ENCODE peak calls at places on chromosomes 1 and 21, in nine cellular contexts. C is H9; W is uterus; U is nephron progenitor cell; S is fibroblast of villous mesenchyme; K is activated CD8-positive, alpha-beta T cell treated with anti-CD3 and anti-CD28 coated beads for 36 hours; G is RWPE1; Y is hepatocyte; E is CD4-positive, alpha-beta T cell. V is an unnamed sample.

GRCh38 chr1:201602413-201603265 is 63.7 kb downstream of the NAV1 start:
- DNase-seq in C (no peak), W (peak), U (no peak), S (peak), K (no peak), G (peak), Y (peak), E (no peak), V (no peak)

GRCh38 chr1:56798053-56798471 is 21.1 kb downstream of the FYB2 start:
- DNase-seq in C (no peak), W (no peak), U (no peak), S (no peak), K (no peak), G (peak), Y (no peak), E (no peak), V (no peak)

GRCh38 chr21:44734841-44735240 is 23.5 kb upstream of the TSPEAR start:
- DNase-seq in C (peak), W (no peak), U (no peak), S (no peak), K (no peak), G (no peak), Y (no peak), E (no peak), V (no peak)

GRCh38 chr1:29672955-29673507 is 436.7 kb downstream of the PTPRU start:
- DNase-seq in C (peak), W (no peak), U (no peak), S (no peak), K (no peak), G (no peak), Y (no peak), E (no peak), V (no peak)

GRCh38 chr1:44135896-44136295 is 5.5 kb downstream of the KLF18 start:
- DNase-seq in C (no peak), W (no peak), U (no peak), S (peak), K (no peak), G (no peak), Y (no peak), E (no peak), V (no peak)

GRCh38 chr1:9835758-9836631 is 12.2 kb upstream of the CLSTN1 start:
- DNase-seq in C (peak), W (peak), U (peak), S (peak), K (no peak), G (peak), Y (peak), E (no peak), V (no peak)

GRCh38 chr1:29550119-29550841 is 314.0 kb downstream of the PTPRU start:
- DNase-seq in C (peak), W (no peak), U (no peak), S (no peak), K (no peak), G (no peak), Y (peak), E (no peak), V (no peak)

GRCh38 chr1:89607888-89608626 is 24.9 kb upstream of the LRRC8C start:
- DNase-seq in C (no peak), W (peak), U (no peak), S (peak), K (peak), G (no peak), Y (no peak), E (peak), V (no peak)

GRCh38 chr21:46003575-46004007 is 22.0 kb downstream of the COL6A1 start:
- DNase-seq in C (peak), W (peak), U (peak), S (no peak), K (peak), G (no peak), Y (no peak), E (no peak), V (no peak)

GRCh38 chr1:23590058-23590783 is 30.9 kb upstream of the ID3 start:
- DNase-seq in C (no peak), W (no peak), U (no peak), S (peak), K (peak), G (no peak), Y (no peak), E (no peak), V (no peak)

GRCh38 chr1:90114521-90115141 is 119.7 kb downstream of the ZNF326 start:
- DNase-seq in C (no peak), W (no peak), U (peak), S (peak), K (no peak), G (peak), Y (peak), E (no peak), V (no peak)

GRCh38 chr1:2972879-2973575 is 48.2 kb upstream of the ACTRT2 start:
- DNase-seq in C (no peak), W (no peak), U (no peak), S (no peak), K (no peak), G (no peak), Y (no peak), E (no peak), V (peak)

GRCh38 chr1:45299981-45300668 is 26.6 kb upstream of the HPDL start:
- DNase-seq in C (peak), W (peak), U (peak), S (peak), K (peak), G (peak), Y (peak), E (peak), V (no peak)

GRCh38 chr21:38223893-38224540 is 32.8 kb upstream of the KCNJ15 start:
- DNase-seq in C (no peak), W (no peak), U (peak), S (peak), K (peak), G (no peak), Y (no peak), E (no peak), V (no peak)

GRCh38 chr1:201614262-201615015 is 75.5 kb downstream of the NAV1 start:
- DNase-seq in C (peak), W (no peak), U (peak), S (peak), K (peak), G (peak), Y (peak), E (no peak), V (no peak)

GRCh38 chr21:36699026-36699545 is at the start of gene SIM2:
- DNase-seq in C (peak), W (no peak), U (no peak), S (no peak), K (no peak), G (peak), Y (no peak), E (no peak), V (no peak)

GRCh38 chr1:43284711-43285110 is 670 bp downstream of the C1orf210 start:
- DNase-seq in C (no peak), W (no peak), U (no peak), S (no peak), K (no peak), G (no peak), Y (no peak), E (no peak), V (no peak)

GRCh38 chr21:29279531-29279930 is 19.2 kb upstream of the BACH1 start:
- DNase-seq in C (no peak), W (no peak), U (no peak), S (no peak), K (no peak), G (no peak), Y (no peak), E (no peak), V (no peak)

GRCh38 chr1:206110161-206110560 is 7.0 kb downstream of the AVPR1B start:
- DNase-seq in C (no peak), W (no peak), U (no peak), S (no peak), K (no peak), G (no peak), Y (no peak), E (no peak), V (no peak)

GRCh38 chr1:32250893-32251716 is at the start of gene LCK:
- DNase-seq in C (peak), W (no peak), U (no peak), S (no peak), K (peak), G (no peak), Y (no peak), E (peak), V (peak)

GRCh38 chr1:216587715-216588114 is 135.5 kb downstream of the ESRRG start:
- DNase-seq in C (no peak), W (no peak), U (no peak), S (no peak), K (no peak), G (no peak), Y (no peak), E (no peak), V (no peak)

GRCh38 chr1:213985181-213986019 is 2.4 kb upstream of the PROX1 start:
- DNase-seq in C (peak), W (no peak), U (peak), S (no peak), K (no peak), G (no peak), Y (peak), E (no peak), V (no peak)

GRCh38 chr1:211908453-211908852 is 77.9 kb upstream of the LPGAT1 start:
- DNase-seq in C (no peak), W (no peak), U (no peak), S (no peak), K (no peak), G (no peak), Y (no peak), E (no peak), V (no peak)

GRCh38 chr1:109091196-109092193 is 931 bp downstream of the TMEM167B start:
- DNase-seq in C (no peak), W (no peak), U (no peak), S (peak), K (peak), G (peak), Y (peak), E (no peak), V (no peak)

GRCh38 chr1:204529371-204529895 is 13.2 kb downstream of the MDM4 start:
- DNase-seq in C (no peak), W (no peak), U (no peak), S (no peak), K (no peak), G (no peak), Y (no peak), E (no peak), V (no peak)
- TF ChIP-seq CTCF in C (peak), W (no peak), U (no peak), S (no peak), K (no peak), G (no peak), Y (no peak), E (no peak), V (no peak)

DNA sequence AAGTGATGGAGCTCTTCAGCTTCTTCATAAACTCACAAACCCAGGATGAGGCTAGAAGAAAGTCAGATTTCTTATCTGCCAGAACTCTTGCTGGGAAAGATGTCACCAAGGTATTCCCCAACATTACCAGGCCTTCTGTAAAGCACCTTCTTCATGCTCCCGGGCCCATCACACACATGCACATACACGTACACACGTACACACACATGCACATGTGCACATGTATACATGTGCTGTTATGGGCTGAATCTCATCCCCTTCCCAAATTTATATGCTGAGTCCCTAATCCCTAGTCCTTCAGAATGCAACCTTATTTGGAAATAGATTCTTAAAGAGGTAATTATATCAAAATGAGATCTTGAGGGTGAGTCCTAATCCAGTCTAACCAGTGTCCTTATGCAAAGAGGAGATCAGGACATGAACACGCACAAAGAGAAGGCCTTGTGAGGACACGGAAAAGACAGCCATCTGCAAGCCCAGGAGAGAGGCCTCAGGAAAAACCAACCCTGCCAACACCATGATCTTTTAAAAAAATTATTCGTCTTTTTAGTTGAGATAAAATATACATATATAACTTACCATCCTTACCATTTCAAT is 76.4 kb upstream of the LYST start:
- DNase-seq in C (no peak), W (no peak), U (no peak), S (no peak), K (no peak), G (peak), Y (no peak), E (no peak), V (no peak)
- TF ChIP-seq CTCF in C (no peak), W (no peak), U (no peak), S (no peak), K (no peak), G (no peak), Y (no peak), E (no peak), V (no peak)

DNA sequence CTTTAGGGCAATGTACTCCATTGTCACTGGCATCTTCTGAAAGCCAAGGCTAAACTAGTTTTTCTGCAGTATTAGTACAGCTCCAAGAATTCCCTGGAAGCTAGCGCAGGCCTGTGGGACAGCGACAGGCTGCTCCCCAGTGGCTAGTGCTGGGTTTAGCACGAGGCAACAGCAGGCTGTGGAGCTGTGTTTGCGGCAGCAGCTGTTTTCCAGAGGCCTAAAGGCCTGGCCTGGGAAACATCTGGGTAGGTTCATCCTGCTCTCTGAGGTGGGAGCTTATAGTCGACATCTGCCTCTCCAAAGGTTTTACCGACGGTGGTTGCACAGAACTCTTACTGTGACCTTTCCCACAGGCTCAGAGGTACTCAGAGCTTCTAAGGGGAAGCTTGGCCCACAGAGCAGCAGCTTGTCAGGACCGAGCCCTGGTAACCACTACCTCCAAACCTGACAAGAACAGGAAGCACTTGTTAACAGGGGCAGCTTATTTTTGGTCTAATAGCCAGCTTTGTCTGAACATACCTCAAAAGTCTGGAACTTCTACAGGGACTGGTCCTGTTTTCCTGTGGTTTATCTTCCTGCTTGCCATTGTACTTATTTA is 17.2 kb downstream of the CC2D1B start:
- DNase-seq in C (peak), W (no peak), U (peak), S (peak), K (no peak), G (peak), Y (peak), E (no peak), V (no peak)
- TF ChIP-seq CTCF in C (peak), W (no peak), U (peak), S (peak), K (no peak), G (no peak), Y (peak), E (no peak), V (no peak)

GRCh38 chr1:47326271-47326670 is 7.3 kb upstream of the CMPK1 start:
- DNase-seq in C (no peak), W (no peak), U (no peak), S (no peak), K (no peak), G (no peak), Y (no peak), E (no peak), V (no peak)

GRCh38 chr1:47324682-47325081 is 8.9 kb upstream of the CMPK1 start:
- DNase-seq in C (no peak), W (no peak), U (no peak), S (no peak), K (no peak), G (no peak), Y (no peak), E (no peak), V (no peak)

GRCh38 chr1:47328992-47329391 is 4.6 kb upstream of the CMPK1 start:
- DNase-seq in C (no peak), W (no peak), U (no peak), S (no peak), K (no peak), G (no peak), Y (no peak), E (no peak), V (no peak)

GRCh38 chr1:47323475-47324105 is 9.6 kb upstream of the STIL start:
- DNase-seq in C (no peak), W (no peak), U (no peak), S (no peak), K (no peak), G (no peak), Y (peak), E (no peak), V (no peak)

DNA sequence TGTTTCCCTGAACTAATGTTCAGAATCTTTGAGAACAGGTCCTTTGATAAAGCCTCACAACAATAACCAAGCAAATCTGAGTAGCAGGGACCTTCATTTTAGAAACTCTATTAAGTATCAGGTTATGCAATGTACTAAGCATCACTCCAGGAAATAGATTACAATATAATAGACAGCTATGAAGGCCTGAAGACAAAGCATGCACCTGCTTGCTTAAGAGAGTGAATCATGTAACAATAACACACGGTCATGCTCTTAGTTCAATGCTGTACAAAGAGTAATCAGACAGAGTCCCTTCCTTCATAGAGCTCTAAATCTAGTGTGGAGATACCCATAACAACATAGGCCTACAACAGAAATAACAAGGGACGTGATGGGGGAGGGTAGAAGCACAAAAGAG is 8.1 kb upstream of the CMPK1 start:
- DNase-seq in C (no peak), W (no peak), U (no peak), S (no peak), K (no peak), G (peak), Y (peak), E (no peak), V (no peak)
- TF ChIP-seq CTCF in C (no peak), W (no peak), U (no peak), S (no peak), K (no peak), G (no peak), Y (no peak), E (no peak), V (no peak)

DNA sequence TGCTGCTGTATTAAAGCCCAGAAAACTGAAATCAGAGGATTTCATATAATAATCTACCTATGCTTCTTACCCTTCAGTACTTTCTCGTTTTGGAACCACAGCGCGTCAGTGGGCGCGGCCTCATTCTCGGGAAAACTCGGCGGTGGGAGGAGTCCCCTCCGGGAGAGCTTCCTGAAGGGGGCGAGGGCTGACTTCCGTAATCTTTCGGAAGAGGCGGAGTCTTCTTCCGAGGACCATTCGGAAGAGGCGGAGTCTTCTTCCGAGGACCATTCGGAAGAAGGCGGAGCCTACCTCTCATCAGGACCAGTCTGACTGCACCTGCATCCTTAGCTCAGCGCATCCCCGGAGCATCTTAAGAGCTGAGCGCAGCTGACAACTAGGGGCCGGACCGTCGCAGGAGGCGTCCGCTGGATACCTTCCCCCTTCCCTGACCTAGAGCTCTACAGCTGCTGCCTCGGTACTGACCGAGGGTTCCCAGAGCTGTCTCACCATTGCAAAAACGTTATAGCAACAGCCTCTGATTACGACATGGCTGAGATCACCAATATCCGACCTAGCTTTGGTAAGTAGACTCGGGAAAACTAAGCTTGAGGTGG is at the start of gene SYT11:
- DNase-seq in C (peak), W (peak), U (peak), S (peak), K (peak), G (peak), Y (peak), E (peak), V (peak)
- TF ChIP-seq CTCF in C (no peak), W (no peak), U (no peak), S (no peak), K (no peak), G (no peak), Y (no peak), E (no peak), V (no peak)

GRCh38 chr1:156599811-156600210 is 1.5 kb downstream of the GPATCH4 start:
- DNase-seq in C (no peak), W (no peak), U (no peak), S (no peak), K (peak), G (no peak), Y (no peak), E (no peak), V (no peak)
- TF ChIP-seq CTCF in C (no peak), W (no peak), U (no peak), S (no peak), K (peak), G (no peak), Y (no peak), E (no peak), V (no peak)

V was measured in activated B cell treated with CpG ODN at 0.5 μM for 24 hours.